ENCODE peak calls at places on chromosome 12, in ten cellular contexts. O is tibial nerve, M is upper lobe of right lung, L is uterus, U is psoas muscle, N is small intestine, D is GM23248, G is upper lobe of left lung, A is left ventricle myocardium inferior, Q is PC-3. Y is an unnamed sample.

GRCh38 chr12:47068539-47068938 is 10.9 kb upstream of the PCED1B start:
- DNase-seq in O (no peak), M (no peak), L (no peak), U (no peak), N (no peak), D (no peak), G (no peak), A (no peak), Q (no peak), Y (no peak)

GRCh38 chr12:87929346-87929745 is 99.9 kb downstream of the C12orf50 start:
- DNase-seq in O (no peak), M (no peak), L (no peak), U (no peak), N (no peak), D (no peak), G (no peak), A (no peak), Q (no peak), Y (no peak)

GRCh38 chr12:7439579-7440505 is 4.1 kb downstream of the CD163L1 start:
- DNase-seq in O (no peak), M (peak; percentile 68), L (no peak), U (peak; percentile 34), N (peak; percentile 8), D (peak; percentile 81), G (peak; percentile 88), A (no peak), Q (no peak), Y (no peak)

GRCh38 chr12:119369907-119370546 is 35.5 kb downstream of the CCDC60 start:
- DNase-seq in O (no peak), M (no peak), L (no peak), U (no peak), N (no peak), D (no peak), G (no peak), A (no peak), Q (no peak), Y (no peak)

GRCh38 chr12:52280319-52280795 is 5.9 kb downstream of the KRT86 start:
- DNase-seq in O (peak; percentile 44), M (peak; percentile 84), L (peak; percentile 36), U (peak; percentile 65), N (no peak), D (peak; percentile 95), G (no peak), A (no peak), Q (peak; percentile 99), Y (peak; percentile 97)

GRCh38 chr12:54259194-54260011 is 20.5 kb downstream of the CBX5 start:
- DNase-seq in O (peak; percentile 47), M (peak; percentile 78), L (peak; percentile 76), U (peak; percentile 53), N (peak; percentile 22), D (peak; percentile 95), G (peak; percentile 87), A (peak; percentile 60), Q (peak; percentile 25), Y (peak; percentile 89)

GRCh38 chr12:44628180-44628579 is 247.9 kb downstream of the NELL2 start:
- DNase-seq in O (no peak), M (no peak), L (no peak), U (no peak), N (no peak), D (no peak), G (no peak), A (no peak), Q (no peak), Y (no peak)

GRCh38 chr12:754871-755562 is 2.6 kb downstream of the WNK1 start:
- DNase-seq in O (no peak), M (no peak), L (no peak), U (no peak), N (peak; percentile 65), D (peak; percentile 93), G (no peak), A (no peak), Q (peak; percentile 76), Y (no peak)

GRCh38 chr12:89789862-89790261 is 81.2 kb upstream of the ATP2B1 start:
- DNase-seq in O (no peak), M (no peak), L (no peak), U (no peak), N (no peak), D (peak; percentile 27), G (no peak), A (no peak), Q (no peak), Y (no peak)

GRCh38 chr12:94793191-94793595 is 142.8 kb upstream of the TMCC3 start:
- DNase-seq in O (no peak), M (no peak), L (no peak), U (no peak), N (no peak), D (no peak), G (peak; percentile 36), A (no peak), Q (no peak), Y (no peak)

GRCh38 chr12:132887513-132888341 is at the start of gene CHFR:
- DNase-seq in O (peak; percentile 91), M (peak; percentile 99), L (peak; percentile 97), U (peak; percentile 97), N (peak; percentile 97), D (peak; percentile 100), G (peak; percentile 99), A (peak; percentile 97), Q (peak; percentile 98), Y (peak; percentile 74)

GRCh38 chr12:123398918-123399617 is 15.1 kb downstream of the KMT5A start:
- DNase-seq in O (no peak), M (no peak), L (peak; percentile 41), U (peak; percentile 17), N (no peak), D (peak; percentile 60), G (peak; percentile 74), A (peak; percentile 30), Q (no peak), Y (no peak)

GRCh38 chr12:50297027-50297426 is 13.7 kb upstream of the LIMA1 start:
- DNase-seq in O (no peak), M (no peak), L (no peak), U (no peak), N (no peak), D (no peak), G (no peak), A (no peak), Q (no peak), Y (no peak)

GRCh38 chr12:32885831-32886230 is 10.7 kb downstream of the PKP2 start:
- DNase-seq in O (no peak), M (no peak), L (no peak), U (no peak), N (no peak), D (no peak), G (no peak), A (no peak), Q (no peak), Y (no peak)

GRCh38 chr12:58544281-58544680 is 376.0 kb downstream of the LRIG3 start:
- DNase-seq in O (no peak), M (no peak), L (no peak), U (no peak), N (no peak), D (no peak), G (no peak), A (no peak), Q (no peak), Y (no peak)

GRCh38 chr12:78096909-78097597 is 266.4 kb downstream of the NAV3 start:
- DNase-seq in O (no peak), M (no peak), L (no peak), U (no peak), N (no peak), D (peak; percentile 60), G (no peak), A (no peak), Q (no peak), Y (no peak)

GRCh38 chr12:65565601-65566560 is 258.4 kb upstream of the HMGA2 start:
- DNase-seq in O (no peak), M (no peak), L (no peak), U (no peak), N (no peak), D (peak; percentile 94), G (no peak), A (no peak), Q (peak; percentile 73), Y (peak; percentile 96)

GRCh38 chr12:15306605-15307004 is 15.7 kb upstream of the PTPRO start:
- DNase-seq in O (no peak), M (no peak), L (no peak), U (no peak), N (no peak), D (no peak), G (peak; percentile 28), A (no peak), Q (no peak), Y (no peak)

GRCh38 chr12:47983541-47984115 is 20.2 kb downstream of the TMEM106C start:
- DNase-seq in O (no peak), M (no peak), L (no peak), U (no peak), N (no peak), D (no peak), G (peak; percentile 32), A (no peak), Q (no peak), Y (no peak)

GRCh38 chr12:80553316-80553715 is 109.3 kb downstream of the PTPRQ start:
- DNase-seq in O (no peak), M (no peak), L (no peak), U (no peak), N (no peak), D (peak; percentile 94), G (no peak), A (no peak), Q (peak; percentile 87), Y (no peak)
- H3K27ac ChIP-seq in O (no peak overlapping the region), M (no peak overlapping the region), L (no peak overlapping the region), U (no peak overlapping the region), N (no peak overlapping the region), D (peak overlapping the region; percentile 46), G (no peak overlapping the region), A (no peak overlapping the region), Q (peak overlapping the region; percentile 72), Y (peak overlapping the region; percentile 81)

DNA sequence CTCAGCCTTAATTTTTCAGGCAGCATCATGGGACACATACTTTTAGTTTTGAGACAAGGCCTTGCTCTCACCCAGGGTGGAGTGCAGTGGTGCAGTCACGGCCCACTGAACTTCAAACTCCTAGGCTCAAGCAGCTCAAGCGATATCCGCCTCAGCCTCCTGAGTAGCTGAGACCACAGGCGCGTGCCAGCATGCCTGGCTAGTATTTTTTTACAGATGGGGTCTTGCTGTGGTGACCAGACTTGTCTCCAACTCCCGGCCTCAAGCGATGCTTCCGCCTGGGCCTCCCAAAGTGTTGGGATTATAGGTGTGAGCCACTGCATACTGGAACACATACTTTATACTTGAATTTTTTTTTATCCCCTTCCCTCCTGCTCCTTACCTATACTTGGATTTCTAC is 2.8 kb downstream of the RDH5 start:
- DNase-seq in O (no peak), M (no peak), L (no peak), U (peak; percentile 13), N (no peak), D (peak; percentile 5), G (no peak), A (no peak), Q (no peak), Y (no peak)
- H3K4me1 ChIP-seq in O (peaks cover 93% of the 10 kb centered on the region), M (peaks cover 62% of the 10 kb centered on the region), L (peaks cover 37% of the 10 kb centered on the region), U (peaks cover 94% of the 10 kb centered on the region), N (peaks cover 11% of the 10 kb centered on the region), D (peaks cover 60% of the 10 kb centered on the region), G (peaks cover 30% of the 10 kb centered on the region), A (peaks cover 91% of the 10 kb centered on the region), Q (peaks cover 59% of the 10 kb centered on the region), Y (peaks cover 34% of the 10 kb centered on the region)

GRCh38 chr12:116454950-116455447 is 104.2 kb upstream of the MAP1LC3B2 start:
- DNase-seq in O (no peak), M (no peak), L (no peak), U (no peak), N (no peak), D (peak; percentile 98), G (no peak), A (no peak), Q (peak; percentile 99), Y (peak; percentile 91)
- H3K4me3 ChIP-seq in O (no peak overlapping the region), M (no peak overlapping the region), L (no peak overlapping the region), U (no peak overlapping the region), N (no peak overlapping the region), D (peak overlapping the region; percentile 50), G (no peak overlapping the region), A (no peak overlapping the region), Q (peak overlapping the region; percentile 21), Y (no peak overlapping the region)

GRCh38 chr12:109163150-109163549 is 46.8 kb downstream of the ACACB start:
- DNase-seq in O (no peak), M (no peak), L (no peak), U (no peak), N (no peak), D (no peak), G (no peak), A (no peak), Q (no peak), Y (no peak)
- H3K27ac ChIP-seq in O (no peak overlapping the region), M (no peak overlapping the region), L (no peak overlapping the region), U (peak overlapping the region; percentile 65), N (no peak overlapping the region), D (no peak overlapping the region), G (peak overlapping the region; percentile 40), A (peak overlapping the region; percentile 70), Q (no peak overlapping the region), Y (no peak overlapping the region)

Y was measured in SJSA1.